ENCODE peak calls at places on chromosomes 13 and 19, in seven cellular contexts. P, B, A, U, J, W and C are unnamed samples. For H3K4me1, the result is how much of the 10 kb centered on the place peaks cover.

GRCh38 chr19:39297931-39298634 is 1.9 kb downstream of the IFNL1 start:
- DNase-seq in P (no peak), U (no peak), J (no peak), W (peak), B (no peak), A (no peak), C (no peak)

GRCh38 chr19:3982701-3983541 is 2.3 kb downstream of the EEF2 start:
- DNase-seq in P (peak), U (no peak), B (peak), J (peak), W (no peak), A (no peak), C (no peak)

GRCh38 chr19:1189419-1189818 is 15.4 kb upstream of the SBNO2 start:
- DNase-seq in U (no peak), B (peak), W (no peak), P (peak), A (no peak), J (peak), C (no peak)

GRCh38 chr13:90721937-90722336 is 625.5 kb upstream of the MIR17HG start:
- DNase-seq in A (no peak), J (no peak), B (no peak), U (no peak), P (no peak), W (no peak), C (no peak)

GRCh38 chr19:2678043-2678671 is 24.3 kb downstream of the GNG7 start:
- DNase-seq in B (no peak), W (no peak), P (no peak), U (no peak), A (no peak), J (no peak), C (no peak)

GRCh38 chr13:21322304-21322965 is 136.7 kb downstream of the ZDHHC20 start:
- DNase-seq in B (no peak), J (no peak), P (no peak), A (no peak), W (no peak), U (no peak), C (no peak)

GRCh38 chr13:65292488-65292901 is 1937.6 kb downstream of the PCDH9 start:
- DNase-seq in W (no peak), U (no peak), B (no peak), P (peak), A (peak), J (peak), C (no peak)

GRCh38 chr19:38710416-38710702 is 33.9 kb downstream of the CAPN12 start:
- DNase-seq in U (no peak), P (no peak), B (no peak), J (no peak), A (no peak), W (no peak), C (no peak)

GRCh38 chr13:31042501-31043165 is 110.2 kb downstream of the TEX26 start:
- DNase-seq in J (no peak), P (no peak), A (no peak), W (no peak), U (no peak), B (no peak), C (no peak)

GRCh38 chr13:31046711-31047279 is 114.3 kb downstream of the TEX26 start:
- DNase-seq in A (peak), W (no peak), J (peak), P (peak), B (no peak), U (no peak), C (peak)

GRCh38 chr13:31045621-31046081 is 113.2 kb downstream of the TEX26 start:
- DNase-seq in J (peak), B (peak), W (no peak), A (no peak), U (peak), P (peak), C (peak)

GRCh38 chr13:31043891-31044657 is 111.6 kb downstream of the TEX26 start:
- DNase-seq in B (peak), A (peak), J (peak), W (peak), P (peak), U (peak), C (peak)

DNA sequence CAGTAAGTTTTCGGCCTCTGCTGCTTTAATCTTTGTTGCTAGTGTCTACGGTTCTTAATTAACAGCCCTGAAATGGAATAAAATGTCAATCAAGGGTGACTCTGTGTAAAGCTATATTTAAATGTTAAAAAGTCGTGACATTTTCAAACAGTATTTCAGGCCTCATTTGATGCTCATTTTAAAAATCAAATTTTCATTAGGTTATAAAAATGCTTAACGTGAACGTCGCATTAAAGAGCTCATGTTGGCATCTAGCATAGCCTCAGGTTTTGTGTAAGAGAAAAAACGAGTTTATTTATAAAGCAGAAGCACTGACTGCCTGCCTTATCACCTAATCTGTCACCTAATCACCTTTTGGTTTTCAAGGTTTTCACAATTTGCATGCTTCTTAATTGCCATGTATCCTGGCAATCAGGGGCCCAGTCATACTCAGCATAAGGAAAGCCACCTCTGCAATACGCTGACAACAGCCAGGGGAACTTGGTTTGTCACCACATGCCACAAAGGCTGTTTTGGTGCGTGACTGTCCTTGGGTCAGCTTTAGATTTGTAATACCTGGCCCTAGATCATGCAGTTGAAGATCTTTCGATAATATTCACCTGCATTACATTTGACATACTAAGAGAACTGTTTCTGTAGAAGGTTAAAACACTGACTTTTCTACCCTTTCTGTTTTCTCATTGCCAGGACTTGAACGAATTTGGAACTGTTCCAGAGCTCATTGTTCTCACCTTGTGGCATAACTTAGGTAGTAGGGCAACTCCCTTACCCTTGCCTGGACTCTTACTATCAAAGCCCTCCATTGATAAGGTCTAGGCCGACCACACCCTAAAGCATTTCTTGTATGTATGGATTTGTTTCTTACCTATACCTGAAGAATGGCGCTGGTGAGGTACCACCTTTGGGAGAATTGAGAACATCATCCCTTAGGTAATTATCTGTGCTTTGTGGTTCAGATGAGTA is 112.5 kb downstream of the TEX26 start:
- DNase-seq in A (no peak), B (peak), U (no peak), P (peak), J (no peak), W (no peak), C (no peak)
- TF ChIP-seq CTCF in A (no peak), B (no peak), U (no peak), P (no peak), J (no peak), W (no peak), C (no peak)

DNA sequence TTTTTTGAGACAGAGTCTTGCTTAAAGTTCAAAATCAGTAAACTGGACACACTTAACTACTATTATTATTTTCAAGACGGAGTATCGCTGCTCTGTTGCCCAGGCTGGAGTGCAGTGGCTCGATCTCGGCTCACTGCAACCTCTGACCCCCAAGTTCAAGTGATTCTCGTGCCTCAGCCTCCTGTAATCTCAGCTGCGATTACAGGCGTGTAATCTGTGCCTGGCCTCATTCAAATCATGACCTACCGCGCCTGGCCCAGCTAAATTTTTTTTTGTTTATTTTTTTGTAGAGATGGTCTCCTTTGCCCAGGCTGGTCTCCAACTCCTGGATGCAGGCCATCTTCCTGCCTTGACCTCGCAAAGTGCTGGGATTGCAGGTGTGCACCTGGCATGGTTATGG is 23.0 kb downstream of the ZNF101 start:
- DNase-seq in B (no peak), P (no peak), J (no peak), U (no peak), A (no peak), W (no peak), C (no peak)
- H3K4me1 ChIP-seq in B (under half), P (under half), J (under half), U (under half), A (under half), W (under half), C (under half)

GRCh38 chr19:30046522-30046921 is 104.5 kb downstream of the URI1 start:
- DNase-seq in U (no peak), W (no peak), A (no peak), J (peak), P (peak), B (no peak), C (no peak)
- TF ChIP-seq CTCF in U (peak), W (peak), A (peak), J (peak), P (peak), B (peak), C (no peak)

DNA sequence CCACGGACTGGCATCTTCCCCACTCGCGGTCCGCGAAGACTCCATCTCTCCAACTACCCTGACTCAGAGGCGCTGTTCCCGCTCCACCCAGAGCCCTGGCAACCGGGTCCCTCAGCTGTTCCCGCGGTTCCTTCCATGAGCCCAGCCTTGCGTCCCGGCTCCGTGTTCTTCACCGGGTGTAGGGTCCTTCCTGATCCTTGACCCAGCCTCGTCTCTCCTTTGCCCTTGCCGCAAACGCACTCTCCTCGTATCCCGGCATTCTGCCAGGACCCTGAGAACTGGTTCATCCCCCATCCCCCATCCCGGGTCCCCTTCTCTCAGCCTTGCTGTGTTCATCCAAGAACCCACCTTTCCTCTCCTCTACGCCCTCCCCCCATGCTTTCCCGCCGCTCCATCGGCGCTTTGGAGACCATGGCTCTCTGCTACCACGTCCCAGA is 705 bp downstream of the ICAM5 start:
- DNase-seq in P (peak), U (no peak), B (no peak), J (peak), A (peak), W (no peak), C (no peak)
- H3K4me1 ChIP-seq in P (under half), U (under half), B (under half), J (under half), A (under half), W (under half), C (under half)

GRCh38 chr19:33022472-33023116 is 42.1 kb downstream of the RHPN2 start:
- DNase-seq in U (no peak), W (no peak), J (no peak), B (no peak), A (peak), P (peak), C (no peak)
- TF ChIP-seq CTCF in U (peak), W (no peak), J (no peak), B (no peak), A (no peak), P (peak), C (no peak)

DNA sequence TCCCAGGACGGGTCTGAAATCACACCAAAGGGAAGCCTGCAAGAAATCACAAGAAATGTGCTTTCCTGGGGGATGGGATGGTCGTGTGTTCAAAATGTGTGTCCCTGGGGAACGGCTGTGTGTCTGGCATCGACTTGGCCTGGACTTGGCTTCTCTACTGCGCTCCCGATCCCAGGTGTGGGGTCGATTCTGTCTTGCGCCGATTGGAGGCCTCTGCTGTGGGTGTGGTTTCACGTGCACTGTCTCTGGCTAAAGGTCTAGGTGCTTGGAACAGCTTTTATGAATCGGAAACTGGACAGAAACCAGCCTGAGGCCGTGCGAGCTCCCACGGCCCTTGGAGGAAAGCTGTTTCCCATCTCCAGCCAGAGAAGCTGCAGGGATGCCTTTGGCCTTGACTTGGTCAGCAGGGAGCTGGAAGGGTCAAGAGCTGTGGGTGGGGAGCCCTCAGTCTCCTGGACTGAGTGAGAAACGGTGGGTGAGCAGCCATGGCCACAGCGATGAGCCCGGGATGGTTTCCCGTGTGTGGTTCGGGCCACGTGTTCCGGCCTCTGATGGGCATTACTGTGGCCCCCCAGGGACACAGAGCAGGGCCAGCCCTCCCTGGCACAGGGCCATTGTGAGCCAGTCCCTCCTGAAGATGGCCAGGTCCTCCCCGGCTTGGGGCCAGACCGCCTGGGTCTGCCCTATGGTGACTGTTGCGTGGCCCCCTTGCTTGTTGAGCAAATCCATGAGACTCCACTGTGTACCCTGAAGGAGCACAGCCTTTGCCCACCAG is 29.7 kb downstream of the MCF2L start:
- DNase-seq in B (no peak), W (peak), U (no peak), P (no peak), J (no peak), A (no peak), C (no peak)
- H3K4me1 ChIP-seq in B (under half), W (under half), U (under half), P (under half), J (under half), A (under half), C (under half)

DNA sequence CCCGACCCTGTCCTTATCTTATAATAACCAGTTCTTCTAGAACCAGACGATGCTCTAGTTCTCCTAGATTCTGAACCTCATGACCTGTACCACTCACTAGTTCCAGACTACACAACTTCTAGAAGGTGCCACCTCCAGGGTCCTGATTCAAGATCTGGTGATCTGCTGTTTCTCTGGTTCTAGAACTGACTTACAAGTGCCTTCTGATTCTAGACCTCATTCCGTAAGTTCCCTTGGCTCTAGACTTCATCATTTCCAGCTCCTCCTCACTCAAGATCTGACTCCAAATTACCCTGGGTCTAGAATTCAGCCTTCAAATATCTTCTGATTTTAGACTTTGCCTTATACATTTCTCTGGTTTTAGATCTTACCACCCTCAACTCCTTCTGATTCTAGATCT is 5.0 kb upstream of the PPP5C start:
- DNase-seq in A (no peak), J (no peak), W (no peak), U (no peak), B (no peak), P (no peak), C (no peak)
- TF ChIP-seq CTCF in A (no peak), J (no peak), W (no peak), U (no peak), B (no peak), P (no peak), C (no peak)

GRCh38 chr13:98546402-98546801 is 30.5 kb downstream of the STK24 start:
- DNase-seq in U (no peak), W (no peak), A (no peak), J (no peak), P (no peak), B (no peak), C (no peak)
- H3K4me1 ChIP-seq in U (under half), W (under half), A (under half), J (under half), P (under half), B (under half), C (under half)

GRCh38 chr19:18091217-18091608 is 4.5 kb upstream of the IL12RB1 start:
- DNase-seq in W (peak), J (no peak), B (no peak), A (no peak), U (no peak), P (no peak), C (no peak)
- TF ChIP-seq CTCF in W (no peak), J (no peak), B (no peak), A (no peak), U (no peak), P (no peak), C (no peak)